ENCODE peak calls at places on chromosomes 3 and 15, in six cellular contexts. V is neuronal stem cell, A is IMR-90, Q is H1, W is mesenchymal stem cell, O is trophoblast cell. I is an unnamed sample.

GRCh38 chr3:12677616-12678015 is 13.7 kb upstream of the RAF1 start:
- DNase-seq in O (no peak), W (no peak), V (no peak), A (no peak), Q (no peak), I (no peak)

GRCh38 chr15:64938192-64938591 is 26.5 kb downstream of the ANKDD1A start:
- DNase-seq in O (no peak), V (no peak), Q (no peak), W (no peak), A (peak; percentile 48), I (no peak)

GRCh38 chr3:11056531-11057050 is 64.0 kb downstream of the SLC6A1 start:
- DNase-seq in O (no peak), V (no peak), A (no peak), Q (no peak), W (no peak), I (peak; percentile 39)

GRCh38 chr3:68740087-68740486 is 192.3 kb downstream of the TAFA4 start:
- DNase-seq in V (no peak), Q (no peak), W (no peak), O (peak; percentile 38), A (no peak), I (no peak)

GRCh38 chr3:112007641-112008040 is 8.9 kb downstream of the TAGLN3 start:
- DNase-seq in W (peak; percentile 30), O (peak; percentile 8), Q (no peak), A (peak; percentile 50), V (no peak), I (no peak)

GRCh38 chr15:39145854-39146253 is 435.0 kb upstream of the THBS1 start:
- DNase-seq in W (no peak), O (no peak), A (peak; percentile 44), V (no peak), Q (no peak), I (no peak)

GRCh38 chr15:63186065-63186464 is 3.3 kb upstream of the RAB8B start:
- DNase-seq in W (peak; percentile 79), O (peak; percentile 78), Q (no peak), V (no peak), A (peak; percentile 84), I (no peak)

GRCh38 chr15:52289629-52290081 is 5.9 kb downstream of the MYO5C start:
- DNase-seq in A (no peak), O (no peak), V (no peak), W (no peak), Q (no peak), I (no peak)

GRCh38 chr15:64310036-64310435 is 45.9 kb downstream of the CSNK1G1 start:
- DNase-seq in V (no peak), Q (no peak), W (no peak), O (no peak), A (no peak), I (no peak)

GRCh38 chr3:164832216-164832615 is 246.1 kb downstream of the SI start:
- DNase-seq in O (no peak), W (peak; percentile 42), Q (no peak), V (no peak), A (no peak), I (no peak)

GRCh38 chr3:11624161-11624560 is 19.6 kb downstream of the VGLL4 start:
- DNase-seq in W (no peak), A (peak; percentile 61), Q (no peak), V (no peak), O (no peak), I (no peak)

GRCh38 chr15:48029656-48030055 is 91.1 kb upstream of the SLC24A5 start:
- DNase-seq in O (no peak), A (no peak), W (no peak), V (no peak), Q (no peak), I (no peak)

GRCh38 chr3:63278171-63278999 is at the start of gene SYNPR:
- DNase-seq in W (no peak), V (no peak), O (no peak), A (no peak), Q (no peak), I (peak; percentile 88)

GRCh38 chr15:80461370-80462060 is 57.3 kb downstream of the ARNT2 start:
- DNase-seq in V (no peak), A (no peak), O (peak; percentile 72), Q (no peak), W (no peak), I (no peak)

GRCh38 chr3:195100903-195101591 is 169.9 kb downstream of the XXYLT1 start:
- DNase-seq in A (peak; percentile 55), Q (no peak), O (peak; percentile 32), W (peak; percentile 74), V (no peak), I (no peak)

GRCh38 chr3:97658670-97659285 is 105.8 kb upstream of the ARL6 start:
- DNase-seq in Q (no peak), V (peak; percentile 14), W (peak; percentile 16), A (peak; percentile 2), O (no peak), I (no peak)

GRCh38 chr3:63818282-63819150 is 583 bp upstream of the C3orf49 start:
- DNase-seq in V (peak; percentile 62), Q (peak; percentile 23), O (peak; percentile 43), A (peak; percentile 61), W (peak; percentile 59), I (peak; percentile 49)

GRCh38 chr15:43270676-43271306 is 4.1 kb upstream of the TGM5 start:
- DNase-seq in V (no peak), W (no peak), A (no peak), O (no peak), Q (no peak), I (no peak)

GRCh38 chr3:124701687-124702086 is 28.6 kb upstream of the UMPS start:
- DNase-seq in Q (no peak), V (no peak), W (peak; percentile 52), A (peak; percentile 79), O (no peak), I (no peak)

GRCh38 chr3:144677118-144677517 is 705.5 kb downstream of the DIPK2A start:
- DNase-seq in A (peak; percentile 5), Q (no peak), O (no peak), W (no peak), V (no peak), I (no peak)

GRCh38 chr3:184727357-184728060 is 15.6 kb upstream of the MAGEF1 start:
- DNase-seq in V (peak; percentile 89), O (peak; percentile 87), Q (peak; percentile 74), A (peak; percentile 72), W (peak; percentile 80), I (peak; percentile 88)

GRCh38 chr3:14730703-14731102 is 55.8 kb downstream of the C3orf20 start:
- DNase-seq in W (no peak), A (no peak), V (no peak), Q (no peak), O (no peak), I (no peak)

GRCh38 chr15:26866298-26867198 is at the start of gene GABRA5:
- DNase-seq in A (peak; percentile 20), W (no peak), Q (no peak), O (no peak), V (peak; percentile 57), I (peak; percentile 87)

GRCh38 chr15:62665449-62665848 is 377.1 kb upstream of the TPM1 start:
- DNase-seq in W (peak; percentile 67), Q (no peak), O (no peak), V (no peak), A (peak; percentile 32), I (no peak)

GRCh38 chr3:26621891-26622633 is 510 bp upstream of the LRRC3B start:
- DNase-seq in W (no peak), O (no peak), Q (no peak), V (no peak), A (no peak), I (no peak)

GRCh38 chr3:62749130-62749529 is 126.1 kb downstream of the CADPS start:
- DNase-seq in Q (no peak), W (no peak), V (no peak), A (no peak), O (no peak), I (no peak)

DNA sequence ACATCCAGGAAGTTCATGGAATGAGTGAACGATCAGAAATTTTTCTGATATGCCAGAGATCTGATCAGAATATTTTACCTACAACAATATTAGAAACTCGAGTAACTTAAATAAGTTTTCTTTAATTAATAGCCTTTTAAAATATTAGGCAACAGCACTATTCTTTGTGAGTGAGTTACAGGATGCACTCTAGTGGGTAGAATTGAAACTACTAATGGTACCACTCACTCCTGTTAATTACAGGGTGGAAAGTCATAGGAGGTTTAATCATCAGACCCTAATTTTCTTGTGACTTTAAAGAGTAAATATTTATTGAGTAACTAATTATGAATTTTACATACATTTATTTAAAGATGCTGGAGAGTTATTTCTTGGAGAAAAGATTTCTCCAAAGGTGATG is 217.3 kb downstream of the CACNA2D3 start:
- DNase-seq in Q (no peak), V (no peak), A (no peak), W (no peak), O (no peak), I (no peak)
- H4K91ac ChIP-seq in Q (no peak overlapping the region), V (no peak overlapping the region), A (no peak overlapping the region), W (no peak overlapping the region), O (no peak overlapping the region), I (no peak overlapping the region)

GRCh38 chr15:67641453-67641852 is 99.0 kb downstream of the MAP2K5 start:
- DNase-seq in O (no peak), A (no peak), Q (no peak), W (no peak), V (no peak), I (no peak)

GRCh38 chr15:67639591-67639990 is 97.1 kb downstream of the MAP2K5 start:
- DNase-seq in A (no peak), V (no peak), O (no peak), W (no peak), Q (no peak), I (no peak)
- H4K8ac ChIP-seq in A (no peak overlapping the region), V (no peak overlapping the region), O (no peak overlapping the region), W (no peak overlapping the region), Q (no peak overlapping the region), I (no peak overlapping the region)

GRCh38 chr3:190320594-190321362 is 1.5 kb downstream of the CLDN1 start:
- DNase-seq in V (no peak), A (no peak), Q (no peak), W (no peak), O (no peak), I (no peak)
- H2AFZ ChIP-seq in V (no peak overlapping the region), A (peak overlapping the region; percentile 47), Q (no peak overlapping the region), W (no peak overlapping the region), O (no peak overlapping the region), I (no peak overlapping the region)

DNA sequence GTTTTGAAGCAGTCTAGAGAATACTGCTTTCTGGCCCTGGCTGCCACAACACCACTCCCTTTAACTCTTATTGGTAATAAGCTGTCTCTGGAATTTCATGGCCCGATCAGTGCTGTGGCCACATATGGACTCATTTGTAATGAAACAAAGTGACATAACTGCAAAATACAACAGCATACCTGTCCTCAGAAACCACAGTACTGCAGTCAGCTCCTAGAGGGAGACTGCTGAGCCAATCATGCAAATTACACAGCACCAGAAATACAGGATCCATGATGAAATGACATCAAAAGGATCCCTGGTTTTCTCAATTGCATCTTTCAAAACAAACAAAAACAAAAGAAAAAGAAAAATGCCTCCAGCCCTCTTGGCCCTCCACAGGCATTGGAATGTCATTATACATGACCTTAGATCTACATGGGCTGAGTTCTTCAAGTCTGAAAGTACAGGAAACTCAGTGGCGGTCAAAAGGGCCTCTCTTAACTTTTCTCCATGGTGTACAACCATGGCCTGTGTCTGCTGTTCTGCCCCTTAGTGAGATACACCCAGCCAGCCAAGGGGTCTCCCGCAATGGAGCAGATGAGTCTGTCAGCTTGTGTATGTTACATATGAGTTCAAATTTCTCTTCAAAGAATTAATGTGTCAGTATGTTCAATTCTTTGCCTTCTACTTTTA is 24.9 kb upstream of the KBTBD12 start:
- DNase-seq in O (peak; percentile 71), Q (no peak), W (no peak), A (no peak), V (no peak), I (no peak)
- H4K91ac ChIP-seq in O (peak overlapping the region; percentile 67), Q (no peak overlapping the region), W (no peak overlapping the region), A (no peak overlapping the region), V (no peak overlapping the region), I (no peak overlapping the region)